ENCODE peak calls at places on chromosome X, in eight cellular contexts. H is cardiac fibroblast; R is stimulated activated CD4-positive, alpha-beta T cell treated with anti-CD3 and anti-CD28 coated beads, Interleukin-2, amount 100 ng/mL, for 48 hours; F is AG09309; G is left colon; W is NCI-H1436 treated with DMSO at 0.1 percent for 48 hours; Y is nephron progenitor cell; E is GM04503. A is an unnamed sample.
A peak's percentile ranks its signal among the peaks of the same experiment; 100 is the strongest.

GRCh38 chrX:117808413-117808812 is 308.2 kb downstream of the KLHL13 start:
- DNase-seq in H (no peak), R (no peak), F (no peak), G (no peak), W (no peak), Y (no peak), E (no peak), A (no peak)

GRCh38 chrX:55783723-55784122 is 66.2 kb downstream of the RRAGB start:
- DNase-seq in H (no peak), R (no peak), F (no peak), G (no peak), W (no peak), Y (no peak), E (no peak), A (no peak)

GRCh38 chrX:118660085-118660484 is 67.3 kb upstream of the IL13RA1 start:
- DNase-seq in H (no peak), R (no peak), F (no peak), G (no peak), W (no peak), Y (no peak), E (no peak), A (no peak)

GRCh38 chrX:81662381-81662780 is 460.5 kb downstream of the SH3BGRL start:
- DNase-seq in H (no peak), R (no peak), F (no peak), G (no peak), W (no peak), Y (no peak), E (no peak), A (no peak)

GRCh38 chrX:86946569-86946968 is 571.0 kb upstream of the KLHL4 start:
- DNase-seq in H (peak; percentile 11), R (no peak), F (no peak), G (no peak), W (no peak), Y (peak; percentile 45), E (no peak), A (no peak)

GRCh38 chrX:23811135-23811781 is 28.3 kb downstream of the SAT1 start:
- DNase-seq in H (peak; percentile 19), R (no peak), F (no peak), G (no peak), W (no peak), Y (no peak), E (no peak), A (no peak)

GRCh38 chrX:11890843-11891514 is 132.9 kb downstream of the MSL3 start:
- DNase-seq in H (peak; percentile 61), R (no peak), F (no peak), G (peak; percentile 45), W (no peak), Y (no peak), E (no peak), A (no peak)

GRCh38 chrX:24479924-24480722 is 15.0 kb downstream of the PDK3 start:
- DNase-seq in H (no peak), R (no peak), F (no peak), G (peak; percentile 75), W (peak; percentile 80), Y (no peak), E (no peak), A (peak; percentile 67)

GRCh38 chrX:67612231-67612630 is 68.4 kb downstream of the AR start:
- DNase-seq in H (peak; percentile 8), R (no peak), F (no peak), G (no peak), W (no peak), Y (no peak), E (no peak), A (no peak)

GRCh38 chrX:147891886-147892285 is 19.8 kb upstream of the FMR1 start:
- DNase-seq in H (no peak), R (no peak), F (no peak), G (no peak), W (no peak), Y (no peak), E (peak; percentile 45), A (no peak)

GRCh38 chrX:152912121-152912520 is 14.3 kb downstream of the ZNF185 start:
- DNase-seq in H (no peak), R (no peak), F (no peak), G (no peak), W (no peak), Y (no peak), E (no peak), A (no peak)

GRCh38 chrX:79161655-79162054 is 17.2 kb downstream of the GPR174 start:
- DNase-seq in H (no peak), R (no peak), F (no peak), G (no peak), W (no peak), Y (no peak), E (no peak), A (no peak)

GRCh38 chrX:149949743-149950436 is 11.6 kb upstream of the EOLA2 start:
- DNase-seq in H (peak; percentile 19), R (no peak), F (no peak), G (no peak), W (no peak), Y (no peak), E (no peak), A (no peak)

GRCh38 chrX:154738013-154738738 is 12.7 kb downstream of the GAB3 start:
- DNase-seq in H (peak; percentile 84), R (no peak), F (no peak), G (no peak), W (no peak), Y (no peak), E (no peak), A (no peak)

GRCh38 chrX:96688789-96689188 is 4.1 kb downstream of the DIAPH2 start:
- DNase-seq in H (no peak), R (no peak), F (no peak), G (no peak), W (no peak), Y (no peak), E (no peak), A (no peak)

GRCh38 chrX:41541381-41541780 is 94.2 kb downstream of the NYX start:
- DNase-seq in H (no peak), R (no peak), F (peak; percentile 18), G (no peak), W (no peak), Y (no peak), E (no peak), A (no peak)

GRCh38 chrX:130247996-130248395 is 20.7 kb downstream of the ZNF280C start:
- DNase-seq in H (no peak), R (no peak), F (no peak), G (no peak), W (no peak), Y (no peak), E (no peak), A (no peak)

GRCh38 chrX:1202251-1202650 is 10.2 kb downstream of the CRLF2 start:
- DNase-seq in H (no peak), R (no peak), F (no peak), G (no peak), W (no peak), Y (no peak), E (no peak), A (no peak)

GRCh38 chrX:72100824-72101351 is 30.8 kb downstream of the RTL5 start:
- DNase-seq in H (no peak), R (peak; percentile 28), F (no peak), G (no peak), W (no peak), Y (no peak), E (no peak), A (no peak)

GRCh38 chrX:83819304-83819703 is 41.6 kb upstream of the CYLC1 start:
- DNase-seq in H (no peak), R (no peak), F (no peak), G (no peak), W (no peak), Y (no peak), E (no peak), A (no peak)

GRCh38 chrX:10166731-10167149 is 10.0 kb downstream of the CLCN4 start:
- DNase-seq in H (no peak), R (no peak), F (no peak), G (no peak), W (no peak), Y (no peak), E (no peak), A (no peak)